ENCODE peak calls at places on chromosomes 7 and 10, in nine cellular contexts. U is OCI-LY7, X is Caco-2, H is fibroblast of lung, Z is AG04450, C is keratinocyte, N is HFF-Myc, D is hepatocyte, M is cardiac muscle cell. O is an unnamed sample.

GRCh38 chr7:27082171-27082570 is 13.6 kb downstream of the HOXA1 start:
- DNase-seq in U (no peak), X (no peak), H (no peak), Z (no peak), C (no peak), N (no peak), D (no peak), M (no peak), O (no peak)

GRCh38 chr10:86971146-86971991 is 3.1 kb downstream of the ADIRF start:
- DNase-seq in U (no peak), X (peak; percentile 95), H (peak; percentile 85), Z (peak; percentile 72), C (no peak), N (no peak), D (peak; percentile 95), M (peak; percentile 90), O (no peak)

GRCh38 chr10:23408330-23408976 is 30.4 kb upstream of the OTUD1 start:
- DNase-seq in U (no peak), X (no peak), H (peak; percentile 5), Z (peak; percentile 50), C (no peak), N (peak; percentile 55), D (peak; percentile 52), M (peak; percentile 44), O (no peak)

GRCh38 chr7:54336800-54337199 is 205.4 kb upstream of the VSTM2A start:
- DNase-seq in U (no peak), X (no peak), H (no peak), Z (no peak), C (no peak), N (no peak), D (no peak), M (no peak), O (no peak)

GRCh38 chr7:155052982-155053381 is 17.1 kb upstream of the HTR5A start:
- DNase-seq in U (no peak), X (no peak), H (no peak), Z (no peak), C (no peak), N (no peak), D (no peak), M (no peak), O (no peak)

GRCh38 chr10:12704488-12704887 is 297.0 kb downstream of the CCDC3 start:
- DNase-seq in U (no peak), X (no peak), H (peak; percentile 37), Z (no peak), C (no peak), N (no peak), D (no peak), M (no peak), O (no peak)

GRCh38 chr7:47551550-47552121 is 30.3 kb downstream of the TNS3 start:
- DNase-seq in U (no peak), X (no peak), H (no peak), Z (no peak), C (no peak), N (no peak), D (peak; percentile 55), M (no peak), O (no peak)

GRCh38 chr7:118648002-118648401 is 423.5 kb downstream of the ANKRD7 start:
- DNase-seq in U (no peak), X (no peak), H (no peak), Z (no peak), C (no peak), N (no peak), D (no peak), M (no peak), O (no peak)

GRCh38 chr7:21086688-21087087 is 300.0 kb upstream of the SP8 start:
- DNase-seq in U (no peak), X (no peak), H (peak; percentile 11), Z (no peak), C (no peak), N (no peak), D (peak; percentile 32), M (no peak), O (no peak)

GRCh38 chr10:3871424-3871996 is 86.5 kb upstream of the KLF6 start:
- DNase-seq in U (no peak), X (no peak), H (no peak), Z (no peak), C (no peak), N (no peak), D (no peak), M (no peak), O (no peak)

GRCh38 chr10:5666324-5667220 is at the start of gene ASB13:
- DNase-seq in U (peak; percentile 55), X (peak; percentile 77), H (peak; percentile 36), Z (no peak), C (no peak), N (no peak), D (peak; percentile 86), M (peak; percentile 54), O (no peak)

GRCh38 chr10:23314835-23315239 is 29.8 kb downstream of the C10orf67 start:
- DNase-seq in U (peak; percentile 80), X (no peak), H (peak; percentile 73), Z (peak; percentile 71), C (peak; percentile 75), N (peak; percentile 69), D (peak; percentile 91), M (peak; percentile 91), O (no peak)

GRCh38 chr7:131110294-131111080 is 217.2 kb upstream of the MKLN1 start:
- DNase-seq in U (no peak), X (no peak), H (peak; percentile 26), Z (no peak), C (no peak), N (no peak), D (no peak), M (peak; percentile 59), O (no peak)

GRCh38 chr7:113118074-113118959 is at the start of gene SMIM30:
- DNase-seq in U (peak; percentile 93), X (peak; percentile 88), H (peak; percentile 87), Z (peak; percentile 64), C (no peak), N (peak; percentile 60), D (peak; percentile 96), M (peak; percentile 93), O (peak; percentile 20)

GRCh38 chr7:113109718-113110117 is 8.6 kb downstream of the SMIM30 start:
- DNase-seq in U (no peak), X (no peak), H (no peak), Z (no peak), C (no peak), N (no peak), D (no peak), M (no peak), O (no peak)

GRCh38 chr7:113119429-113119828 is 1.1 kb upstream of the SMIM30 start:
- DNase-seq in U (no peak), X (no peak), H (no peak), Z (no peak), C (no peak), N (no peak), D (no peak), M (no peak), O (no peak)

DNA sequence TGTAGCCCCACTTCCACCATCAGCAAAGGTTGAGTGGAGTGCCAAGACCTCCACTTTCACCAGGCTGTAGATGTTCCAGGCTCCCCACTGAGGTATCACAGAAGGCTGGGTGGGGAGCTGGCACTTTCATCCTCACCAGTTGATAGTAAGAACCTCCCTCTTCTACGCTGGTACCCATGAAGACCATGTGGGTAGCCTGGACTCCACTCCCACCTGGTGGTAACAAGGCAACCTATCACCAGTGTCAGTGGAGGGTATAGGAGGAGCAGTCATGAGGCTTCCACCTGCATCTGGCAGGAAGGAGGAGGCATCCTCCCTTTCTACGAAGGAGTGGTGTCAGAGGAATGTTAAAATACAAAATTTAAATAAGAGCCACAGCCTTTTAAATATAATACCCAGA is 4.4 kb downstream of the SMIM30 start:
- DNase-seq in U (peak; percentile 41), X (no peak), H (no peak), Z (no peak), C (no peak), N (no peak), D (no peak), M (peak; percentile 6), O (no peak)
- TF ChIP-seq CTCF in U (peak; percentile 49), X (peak; percentile 29), H (no peak), Z (no peak), C (peak; percentile 51), N (peak; percentile 10), D (peak; percentile 10), M (no peak), O (no peak)

GRCh38 chr7:55536619-55537457 is 35.5 kb downstream of the VOPP1 start:
- DNase-seq in U (no peak), X (no peak), H (no peak), Z (no peak), C (no peak), N (no peak), D (no peak), M (no peak), O (no peak)
- TF ChIP-seq CTCF in U (peak; percentile 33), X (no peak), H (no peak), Z (no peak), C (no peak), N (no peak), D (no peak), M (no peak), O (no peak)

GRCh38 chr7:100109521-100110163 is 8.2 kb downstream of the AP4M1 start:
- DNase-seq in U (no peak), X (no peak), H (no peak), Z (no peak), C (no peak), N (no peak), D (no peak), M (no peak), O (no peak)
- TF ChIP-seq CTCF in U (peak; percentile 22), X (peak; percentile 45), H (no peak), Z (peak; percentile 8), C (peak; percentile 15), N (peak; percentile 17), D (peak; percentile 6), M (no peak), O (no peak)

DNA sequence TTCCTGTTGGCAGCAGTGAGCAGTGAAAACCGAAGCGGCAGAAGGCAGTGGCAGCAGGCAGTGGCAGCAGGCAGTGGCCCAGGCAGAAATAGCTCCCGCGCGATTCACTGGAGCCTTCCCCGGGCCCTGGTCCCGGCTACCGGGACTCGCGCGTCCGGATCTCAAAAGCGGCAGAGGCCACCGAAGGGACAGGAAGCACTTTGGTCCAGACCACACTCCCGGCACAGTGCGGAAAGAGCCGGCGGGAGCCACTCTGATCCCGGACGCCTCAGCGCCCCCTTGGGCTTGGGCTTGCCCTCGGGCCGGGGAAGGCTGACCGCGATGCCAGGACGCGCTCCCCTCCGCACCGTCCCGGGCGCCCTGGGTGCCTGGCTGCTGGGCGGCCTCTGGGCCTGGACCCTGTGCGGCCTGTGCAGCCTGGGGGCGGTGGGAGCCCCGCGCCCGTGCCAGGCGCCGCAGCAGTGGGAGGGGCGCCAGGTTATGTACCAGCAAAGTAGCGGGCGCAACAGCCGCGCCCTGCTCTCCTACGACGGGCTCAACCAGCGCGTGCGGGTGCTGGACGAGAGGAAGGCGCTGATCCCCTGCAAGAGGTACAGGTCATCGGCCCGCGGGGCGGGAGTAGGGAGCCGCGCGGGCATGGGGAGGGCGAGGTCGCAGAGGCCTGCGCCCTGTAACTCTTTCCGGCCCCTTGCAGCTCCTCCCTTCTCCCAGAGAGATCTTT is at the start of gene EPDR1:
- DNase-seq in U (peak; percentile 5), X (no peak), H (peak; percentile 38), Z (no peak), C (no peak), N (no peak), D (peak; percentile 63), M (peak; percentile 42), O (no peak)
- TF ChIP-seq CTCF in U (no peak), X (no peak), H (no peak), Z (no peak), C (no peak), N (no peak), D (peak; percentile 9), M (peak; percentile 22), O (peak; percentile 5)

GRCh38 chr10:43105793-43106158 is 28.9 kb downstream of the RET start:
- DNase-seq in U (no peak), X (no peak), H (no peak), Z (no peak), C (no peak), N (no peak), D (no peak), M (no peak), O (no peak)
- TF ChIP-seq CTCF in U (peak; percentile 5), X (no peak), H (no peak), Z (no peak), C (no peak), N (no peak), D (no peak), M (no peak), O (no peak)